ENCODE peak calls at places on chromosomes 4 and X, in nine cellular contexts. O is H1; D is choroid plexus epithelial cell; S is GM12864; I is stimulated activated CD8-positive, alpha-beta memory T cell treated with anti-CD3 and anti-CD28 coated beads, Interleukin-15, amount 100 ng/mL, for 4 hours; K is A549; G is activated effector memory CD4-positive, alpha-beta T cell treated with Interleukin-2 at 50 U/mL for 16 hours; U is sciatic nerve; L is NCI-H524. A is an unnamed sample.

GRCh38 chrX:68658530-68658929 is 11.1 kb downstream of the STARD8 start:
- DNase-seq in K (no peak), G (no peak), L (no peak), O (no peak), D (peak; percentile 43), S (no peak), U (no peak), I (no peak), A (no peak)

GRCh38 chr4:137198791-137199190 is 333.5 kb downstream of the PCDH18 start:
- DNase-seq in U (no peak), L (no peak), G (no peak), O (no peak), D (no peak), I (no peak), K (no peak), S (no peak), A (no peak)

GRCh38 chr4:153297116-153297515 is 47.4 kb upstream of the MND1 start:
- DNase-seq in S (no peak), K (no peak), L (no peak), G (no peak), O (no peak), I (no peak), D (no peak), U (no peak), A (no peak)

GRCh38 chr4:40046311-40046980 is 10.2 kb upstream of the N4BP2 start:
- DNase-seq in S (no peak), L (no peak), U (peak; percentile 67), I (peak; percentile 19), D (peak; percentile 93), O (no peak), G (no peak), K (peak; percentile 26), A (no peak)

GRCh38 chr4:24413311-24413784 is 171.0 kb downstream of the DHX15 start:
- DNase-seq in O (peak; percentile 46), L (peak; percentile 33), D (no peak), U (no peak), G (no peak), I (no peak), S (no peak), K (no peak), A (no peak)

GRCh38 chrX:2485460-2485753 is 15.4 kb downstream of the DHRSX start:
- DNase-seq in S (no peak), D (peak; percentile 18), U (no peak), K (no peak), L (no peak), O (no peak), G (no peak), I (no peak), A (no peak)

GRCh38 chr4:138616775-138617174 is 374.6 kb upstream of the SLC7A11 start:
- DNase-seq in U (no peak), D (peak; percentile 73), I (no peak), L (no peak), K (no peak), G (no peak), S (no peak), O (no peak), A (no peak)

GRCh38 chr4:17511041-17511949 is 595 bp downstream of the QDPR start:
- DNase-seq in K (peak; percentile 28), O (peak; percentile 68), D (peak; percentile 56), I (peak; percentile 23), U (peak; percentile 79), L (peak; percentile 9), S (no peak), G (no peak), A (no peak)

GRCh38 chr4:1991596-1992434 is 17.0 kb downstream of the NELFA start:
- DNase-seq in S (no peak), L (no peak), G (no peak), U (peak; percentile 51), O (no peak), I (no peak), K (no peak), D (no peak), A (no peak)

GRCh38 chrX:11341274-11342256 is 48.4 kb downstream of the AMELX start:
- DNase-seq in G (no peak), D (peak; percentile 90), O (no peak), I (no peak), S (no peak), K (no peak), L (no peak), U (peak; percentile 67), A (no peak)

GRCh38 chr4:17468638-17469221 is 43.2 kb downstream of the QDPR start:
- DNase-seq in I (no peak), U (no peak), K (no peak), G (no peak), D (peak; percentile 74), O (no peak), L (peak; percentile 18), S (no peak), A (no peak)

GRCh38 chr4:2078584-2078983 is 19.5 kb downstream of the NAT8L start:
- DNase-seq in I (no peak), D (no peak), O (no peak), L (no peak), G (no peak), K (no peak), U (no peak), S (no peak), A (no peak)

GRCh38 chr4:186148335-186148975 is 42.9 kb upstream of the CYP4V2 start:
- DNase-seq in K (no peak), L (no peak), U (no peak), O (no peak), G (no peak), I (no peak), D (no peak), S (no peak), A (no peak)

GRCh38 chr4:40520533-40520932 is 109.1 kb downstream of the RBM47 start:
- DNase-seq in G (no peak), S (no peak), I (no peak), U (no peak), K (no peak), D (no peak), O (no peak), L (no peak), A (no peak)

GRCh38 chrX:68589372-68589753 is 58.1 kb upstream of the STARD8 start:
- DNase-seq in L (no peak), O (no peak), U (no peak), G (no peak), D (no peak), I (no peak), S (no peak), K (no peak), A (no peak)

GRCh38 chrX:83469551-83469950 is 38.5 kb upstream of the POU3F4 start:
- DNase-seq in S (no peak), I (no peak), G (no peak), O (peak; percentile 46), D (peak; percentile 0), K (peak; percentile 0), U (no peak), L (peak; percentile 1), A (no peak)

GRCh38 chr4:184838249-184839074 is 12.7 kb upstream of the ACSL1 start:
- DNase-seq in U (no peak), S (no peak), D (no peak), I (no peak), O (no peak), K (peak; percentile 26), L (no peak), G (no peak), A (no peak)

GRCh38 chr4:32133141-32133540 is 1413.0 kb downstream of the PCDH7 start:
- DNase-seq in G (no peak), O (no peak), L (no peak), K (no peak), S (no peak), U (no peak), D (peak; percentile 45), I (no peak), A (no peak)

GRCh38 chrX:10015711-10016515 is 48.8 kb downstream of the CLDN34 start:
- DNase-seq in L (peak; percentile 33), U (peak; percentile 63), S (no peak), O (peak; percentile 51), G (no peak), D (no peak), I (no peak), K (no peak), A (no peak)

GRCh38 chrX:41827886-41828285 is 95.5 kb downstream of the CASK start:
- DNase-seq in S (no peak), I (no peak), K (no peak), O (no peak), D (peak; percentile 34), U (no peak), G (no peak), L (no peak), A (no peak)

GRCh38 chr4:29390921-29391320 is 1329.2 kb upstream of the PCDH7 start:
- DNase-seq in U (no peak), D (no peak), L (no peak), K (no peak), S (no peak), O (no peak), I (no peak), G (no peak), A (no peak)

GRCh38 chrX:128929281-128930057 is 593.8 kb downstream of the SMARCA1 start:
- DNase-seq in O (no peak), D (no peak), U (no peak), L (no peak), S (no peak), G (no peak), K (no peak), I (no peak), A (no peak)

GRCh38 chr4:119113033-119113655 is 22.5 kb upstream of the MYOZ2 start:
- DNase-seq in D (peak; percentile 94), L (no peak), K (peak; percentile 55), O (no peak), S (no peak), G (no peak), U (no peak), I (no peak), A (no peak)

GRCh38 chr4:82797048-82797590 is 1.5 kb downstream of the SCD5 start:
- DNase-seq in S (no peak), L (no peak), I (no peak), D (no peak), G (no peak), K (no peak), O (no peak), U (no peak), A (no peak)

GRCh38 chr4:112511294-112512118 is 4.5 kb downstream of the NEUROG2 start:
- DNase-seq in K (no peak), G (no peak), L (no peak), D (no peak), O (no peak), I (no peak), U (no peak), S (no peak), A (no peak)

GRCh38 chrX:120308959-120309872 is 2.0 kb downstream of the TMEM255A start:
- DNase-seq in S (peak; percentile 41), U (peak; percentile 66), K (peak; percentile 36), I (peak; percentile 39), G (peak; percentile 55), O (peak; percentile 52), D (peak; percentile 80), L (peak; percentile 80), A (no peak)

GRCh38 chr4:158209825-158210807 is at the start of gene TMEM144:
- DNase-seq in L (peak; percentile 41), S (no peak), G (no peak), U (peak; percentile 91), I (peak; percentile 10), O (peak; percentile 80), D (peak; percentile 94), K (peak; percentile 73), A (no peak)

GRCh38 chrX:43693602-43694406 is 37.7 kb downstream of the MAOA start:
- DNase-seq in G (no peak), D (peak; percentile 47), K (no peak), U (no peak), L (no peak), S (no peak), I (no peak), O (no peak), A (no peak)

GRCh38 chrX:112931900-112932299 is 91.3 kb upstream of the AMOT start:
- DNase-seq in I (no peak), K (no peak), L (no peak), S (no peak), U (no peak), G (no peak), D (no peak), O (no peak), A (no peak)

GRCh38 chrX:40105016-40105790 is 7.4 kb upstream of the BCOR start:
- DNase-seq in U (no peak), L (peak; percentile 19), D (peak; percentile 52), I (no peak), O (peak; percentile 52), S (no peak), G (no peak), K (peak; percentile 21), A (peak; percentile 54)

GRCh38 chrX:31603411-31604120 is 531.7 kb upstream of the FTHL17 start:
- DNase-seq in O (no peak), L (no peak), K (no peak), G (no peak), I (no peak), U (no peak), D (peak; percentile 87), S (no peak), A (no peak)